ENCODE peak calls at places on chromosomes 4 and X, in eight cellular contexts. U, R, K, Z, H, Q, W and T are unnamed samples.

GRCh38 chrX:2691543-2692220 is 587 bp downstream of the CD99 start:
- DNase-seq in U (peak; percentile 50), R (peak; percentile 48), K (no peak), Z (no peak), H (no peak), Q (peak; percentile 79), W (peak; percentile 31), T (no peak)

GRCh38 chr4:121278811-121279368 is 101.9 kb downstream of the QRFPR start:
- DNase-seq in U (peak; percentile 83), R (no peak), K (peak; percentile 17), Z (no peak), H (no peak), Q (no peak), W (peak; percentile 33), T (no peak)

GRCh38 chrX:68648960-68649359 is 1.5 kb downstream of the STARD8 start:
- DNase-seq in U (no peak), R (peak; percentile 39), K (no peak), Z (no peak), H (no peak), Q (no peak), W (peak; percentile 26), T (no peak)

GRCh38 chr4:106507440-106507839 is 138.9 kb upstream of the GIMD1 start:
- DNase-seq in U (no peak), R (no peak), K (no peak), Z (no peak), H (no peak), Q (no peak), W (no peak), T (no peak)

GRCh38 chr4:89099034-89099433 is 12.3 kb upstream of the TIGD2 start:
- DNase-seq in U (peak; percentile 19), R (no peak), K (no peak), Z (no peak), H (no peak), Q (no peak), W (no peak), T (no peak)

GRCh38 chrX:30593435-30594200 is 16.1 kb upstream of the TASL start:
- DNase-seq in U (no peak), R (no peak), K (no peak), Z (no peak), H (no peak), Q (no peak), W (no peak), T (no peak)

GRCh38 chr4:138086471-138086870 is 155.7 kb downstream of the SLC7A11 start:
- DNase-seq in U (no peak), R (no peak), K (no peak), Z (no peak), H (no peak), Q (no peak), W (no peak), T (no peak)

GRCh38 chr4:185256444-185256843 is 47.0 kb downstream of the SNX25 start:
- DNase-seq in U (peak; percentile 80), R (no peak), K (no peak), Z (no peak), H (no peak), Q (no peak), W (peak; percentile 77), T (no peak)

GRCh38 chr4:43757147-43757546 is 691.5 kb downstream of the KCTD8 start:
- DNase-seq in U (peak; percentile 2), R (no peak), K (no peak), Z (no peak), H (no peak), Q (no peak), W (no peak), T (no peak)

DNA sequence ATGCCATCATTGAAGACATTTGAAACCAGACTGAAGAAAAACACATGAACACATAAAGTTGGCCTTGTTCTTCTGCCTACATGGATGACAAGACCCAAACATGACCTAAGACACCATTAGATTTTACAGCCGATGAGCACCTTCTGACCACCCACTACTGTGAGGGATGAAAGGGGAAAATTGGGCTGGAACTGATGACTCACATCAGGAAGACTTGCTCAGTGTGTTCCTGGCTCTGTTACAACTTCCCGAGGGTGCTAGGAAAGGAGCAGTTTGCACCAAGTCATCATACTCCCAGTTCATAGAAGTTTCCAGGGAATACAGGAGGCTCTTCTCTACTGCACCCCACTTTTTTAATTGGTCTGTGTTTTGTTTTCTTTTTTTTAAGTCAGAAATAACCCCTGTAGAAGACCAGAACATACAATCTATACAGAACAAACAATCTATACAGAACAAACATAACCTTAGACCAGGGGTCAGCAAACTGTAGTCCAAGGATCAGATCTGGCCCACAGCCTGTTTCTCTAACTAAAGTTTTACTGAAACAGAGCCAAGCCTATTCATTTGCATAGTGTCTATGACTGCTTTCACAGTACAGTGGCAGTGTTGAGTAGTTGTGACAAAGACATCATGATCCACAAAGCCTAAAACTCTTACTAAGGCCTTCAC is 25.3 kb downstream of the BTC start:
- DNase-seq in U (peak; percentile 50), R (no peak), K (no peak), Z (no peak), H (no peak), Q (no peak), W (peak; percentile 9), T (no peak)
- TF ChIP-seq CTCF in U (no peak), R (no peak), K (no peak), Z (no peak), H (no peak), Q (no peak), W (no peak), T (no peak)

GRCh38 chr4:69025191-69025998 is 70.9 kb upstream of the UGT2B7 start:
- DNase-seq in U (peak; percentile 12), R (peak; percentile 46), K (no peak), Z (no peak), H (no peak), Q (no peak), W (no peak), T (no peak)
- TF ChIP-seq CTCF in U (peak; percentile 48), R (no peak), K (no peak), Z (no peak), H (no peak), Q (no peak), W (no peak), T (no peak)

GRCh38 chr4:5967783-5968182 is 50.4 kb downstream of the C4orf50 start:
- DNase-seq in U (no peak), R (no peak), K (no peak), Z (no peak), H (no peak), Q (no peak), W (no peak), T (no peak)
- TF ChIP-seq CTCF in U (no peak), R (no peak), K (no peak), Z (no peak), H (no peak), Q (no peak), W (no peak), T (no peak)

DNA sequence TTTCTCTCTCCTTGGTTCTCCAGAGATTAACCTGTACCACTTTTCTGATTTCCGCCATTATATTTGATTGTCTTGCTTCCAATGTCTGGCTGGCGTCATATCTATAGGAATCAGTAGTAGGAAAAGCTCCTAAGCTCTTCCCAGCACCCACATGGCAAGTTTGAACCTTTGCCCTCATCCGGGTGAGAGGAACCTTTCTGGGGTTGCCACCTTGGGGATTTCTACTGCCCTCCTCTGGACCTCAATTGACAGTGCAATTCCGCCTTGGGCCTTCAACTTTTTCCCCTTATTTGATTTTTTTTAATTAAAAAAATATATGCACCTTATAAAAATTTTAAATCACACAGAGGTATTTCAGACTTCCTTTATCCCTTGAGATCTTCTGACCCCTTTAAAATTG is 2.0 kb upstream of the CXorf66 start:
- DNase-seq in U (peak; percentile 2), R (no peak), K (no peak), Z (no peak), H (no peak), Q (no peak), W (no peak), T (no peak)
- TF ChIP-seq CTCF in U (peak; percentile 48), R (peak; percentile 34), K (peak; percentile 16), Z (no peak), H (no peak), Q (no peak), W (peak; percentile 37), T (peak; percentile 17)